ENCODE peak calls at places on chromosomes 1 and 21, in seven cellular contexts. One of them, this sample, is unnamed. For H3K4me1, the result is how much of the 10 kb centered on the place peaks cover.

GRCh38 chr1:109567823-109568222 is 19.4 kb downstream of the GNAI3 start:
- DNase-seq in HepG2: no peak
- DNase-seq in suprapubic skin: no peak
- DNase-seq in Panc1: no peak
- DNase-seq in transverse colon: no peak
- DNase-seq in spleen: no peak
- DNase-seq in GM12878: no peak
- DNase-seq in this sample: no peak

GRCh38 chr1:64323882-64324281 is 120.5 kb downstream of the UBE2U start:
- DNase-seq in HepG2: no peak
- DNase-seq in suprapubic skin: no peak
- DNase-seq in Panc1: no peak
- DNase-seq in transverse colon: no peak
- DNase-seq in spleen: no peak
- DNase-seq in GM12878: no peak
- DNase-seq in this sample: no peak

GRCh38 chr1:32470991-32471694 is 6.3 kb downstream of the ZBTB8B start:
- DNase-seq in HepG2: no peak
- DNase-seq in suprapubic skin: no peak
- DNase-seq in Panc1: no peak
- DNase-seq in transverse colon: no peak
- DNase-seq in spleen: peak
- DNase-seq in GM12878: no peak
- DNase-seq in this sample: no peak

GRCh38 chr1:45326627-45327591 is at the start of gene HPDL:
- DNase-seq in HepG2: no peak
- DNase-seq in suprapubic skin: no peak
- DNase-seq in Panc1: no peak
- DNase-seq in transverse colon: peak
- DNase-seq in spleen: peak
- DNase-seq in GM12878: no peak
- DNase-seq in this sample: no peak

GRCh38 chr1:113657126-113657525 is 102.2 kb downstream of the PHTF1 start:
- DNase-seq in HepG2: no peak
- DNase-seq in suprapubic skin: no peak
- DNase-seq in Panc1: no peak
- DNase-seq in transverse colon: no peak
- DNase-seq in spleen: no peak
- DNase-seq in GM12878: no peak
- DNase-seq in this sample: no peak

GRCh38 chr1:93678966-93679480 is 2.6 kb downstream of the BCAR3 start:
- DNase-seq in HepG2: no peak
- DNase-seq in suprapubic skin: no peak
- DNase-seq in Panc1: no peak
- DNase-seq in transverse colon: no peak
- DNase-seq in spleen: no peak
- DNase-seq in GM12878: no peak
- DNase-seq in this sample: no peak

GRCh38 chr1:162847839-162848453 is 13.0 kb downstream of the CCDC190 start:
- DNase-seq in HepG2: peak
- DNase-seq in suprapubic skin: peak
- DNase-seq in Panc1: no peak
- DNase-seq in transverse colon: peak
- DNase-seq in spleen: peak
- DNase-seq in GM12878: no peak
- DNase-seq in this sample: no peak

GRCh38 chr1:36523230-36523495 is 40.5 kb upstream of the CSF3R start:
- DNase-seq in HepG2: no peak
- DNase-seq in suprapubic skin: no peak
- DNase-seq in Panc1: no peak
- DNase-seq in transverse colon: no peak
- DNase-seq in spleen: no peak
- DNase-seq in GM12878: no peak
- DNase-seq in this sample: no peak

GRCh38 chr1:31567956-31568570 is 8.3 kb upstream of the TINAGL1 start:
- DNase-seq in HepG2: no peak
- DNase-seq in suprapubic skin: peak
- DNase-seq in Panc1: no peak
- DNase-seq in transverse colon: no peak
- DNase-seq in spleen: no peak
- DNase-seq in GM12878: no peak
- DNase-seq in this sample: no peak

GRCh38 chr1:172719694-172720138 is 60.8 kb downstream of the FASLG start:
- DNase-seq in HepG2: peak
- DNase-seq in suprapubic skin: no peak
- DNase-seq in Panc1: no peak
- DNase-seq in transverse colon: no peak
- DNase-seq in spleen: no peak
- DNase-seq in GM12878: no peak
- DNase-seq in this sample: no peak

GRCh38 chr1:905071-905749 is 18.5 kb upstream of the SAMD11 start:
- DNase-seq in HepG2: no peak
- DNase-seq in suprapubic skin: peak
- DNase-seq in Panc1: no peak
- DNase-seq in transverse colon: peak
- DNase-seq in spleen: peak
- DNase-seq in GM12878: no peak
- DNase-seq in this sample: peak

GRCh38 chr21:41630249-41630648 is 122.3 kb upstream of the TMPRSS2 start:
- DNase-seq in HepG2: no peak
- DNase-seq in suprapubic skin: no peak
- DNase-seq in Panc1: peak
- DNase-seq in transverse colon: peak
- DNase-seq in spleen: no peak
- DNase-seq in GM12878: no peak
- DNase-seq in this sample: no peak

DNA sequence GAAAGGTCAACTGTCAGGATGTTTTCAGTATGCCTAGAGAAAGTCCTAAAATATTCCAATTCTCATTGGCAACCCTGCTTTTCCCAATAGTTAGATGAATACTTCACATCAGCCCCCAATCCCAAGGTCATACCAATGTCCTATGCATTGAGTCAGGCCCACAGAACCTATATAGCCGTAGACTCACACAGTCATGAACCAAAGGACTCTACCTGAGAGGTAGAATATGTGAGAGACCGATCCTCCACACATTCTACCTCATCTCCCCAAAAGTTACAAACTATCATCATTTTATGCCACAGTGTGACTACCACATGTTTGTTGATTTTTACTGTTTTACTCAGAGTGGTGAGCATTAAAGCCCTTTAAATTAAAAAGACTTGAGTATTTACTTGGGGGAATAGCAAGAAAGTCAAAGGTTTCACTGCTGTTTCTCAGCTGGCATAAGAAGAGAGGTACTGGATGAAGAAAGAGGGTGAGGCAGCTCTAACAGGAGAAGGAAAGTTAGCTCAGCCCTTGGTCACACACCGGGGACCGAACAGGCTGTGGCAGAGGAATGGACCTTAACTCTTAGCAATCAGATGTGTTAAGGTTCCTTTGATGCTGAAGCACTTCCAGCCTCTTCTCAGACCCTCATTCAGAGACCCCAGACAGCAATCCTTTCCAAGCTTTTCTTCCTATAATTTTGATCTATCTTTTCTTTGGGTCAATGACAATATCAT is 930 bp downstream of the CD48 start:
- DNase-seq in HepG2: no peak
- DNase-seq in suprapubic skin: no peak
- DNase-seq in Panc1: no peak
- DNase-seq in transverse colon: no peak
- DNase-seq in spleen: no peak
- DNase-seq in GM12878: no peak
- DNase-seq in this sample: no peak
- TF ChIP-seq POLR2AphosphoS5 in HepG2: no peak
- TF ChIP-seq POLR2AphosphoS5 in suprapubic skin: no peak
- TF ChIP-seq POLR2AphosphoS5 in Panc1: no peak
- TF ChIP-seq POLR2AphosphoS5 in transverse colon: no peak
- TF ChIP-seq POLR2AphosphoS5 in spleen: no peak
- TF ChIP-seq POLR2AphosphoS5 in GM12878: peak
- TF ChIP-seq POLR2AphosphoS5 in this sample: no peak

GRCh38 chr1:3350441-3351261 is 103.8 kb upstream of the ARHGEF16 start:
- DNase-seq in HepG2: peak
- DNase-seq in suprapubic skin: no peak
- DNase-seq in Panc1: no peak
- DNase-seq in transverse colon: no peak
- DNase-seq in spleen: no peak
- DNase-seq in GM12878: no peak
- DNase-seq in this sample: no peak
- H3K4me1 ChIP-seq in HepG2: half or more
- H3K4me1 ChIP-seq in suprapubic skin: under half
- H3K4me1 ChIP-seq in Panc1: under half
- H3K4me1 ChIP-seq in transverse colon: under half
- H3K4me1 ChIP-seq in spleen: under half
- H3K4me1 ChIP-seq in GM12878: under half
- H3K4me1 ChIP-seq in this sample: under half

GRCh38 chr1:16220101-16220500 is 7.6 kb upstream of the ARHGEF19 start:
- DNase-seq in HepG2: no peak
- DNase-seq in suprapubic skin: no peak
- DNase-seq in Panc1: no peak
- DNase-seq in transverse colon: no peak
- DNase-seq in spleen: no peak
- DNase-seq in GM12878: no peak
- DNase-seq in this sample: no peak

GRCh38 chr1:16215882-16216753 is 3.7 kb upstream of the ARHGEF19 start:
- DNase-seq in HepG2: peak
- DNase-seq in suprapubic skin: peak
- DNase-seq in Panc1: no peak
- DNase-seq in transverse colon: peak
- DNase-seq in spleen: peak
- DNase-seq in GM12878: peak
- DNase-seq in this sample: no peak

GRCh38 chr1:16218674-16219071 is 6.2 kb upstream of the ARHGEF19 start:
- DNase-seq in HepG2: no peak
- DNase-seq in suprapubic skin: no peak
- DNase-seq in Panc1: no peak
- DNase-seq in transverse colon: no peak
- DNase-seq in spleen: no peak
- DNase-seq in GM12878: no peak
- DNase-seq in this sample: no peak

GRCh38 chr1:16218014-16218673 is 5.7 kb upstream of the ARHGEF19 start:
- DNase-seq in HepG2: no peak
- DNase-seq in suprapubic skin: no peak
- DNase-seq in Panc1: no peak
- DNase-seq in transverse colon: peak
- DNase-seq in spleen: peak
- DNase-seq in GM12878: no peak
- DNase-seq in this sample: no peak

GRCh38 chr1:16217061-16217785 is 4.8 kb upstream of the ARHGEF19 start:
- DNase-seq in HepG2: peak
- DNase-seq in suprapubic skin: peak
- DNase-seq in Panc1: no peak
- DNase-seq in transverse colon: peak
- DNase-seq in spleen: peak
- DNase-seq in GM12878: peak
- DNase-seq in this sample: peak
- H3K4me3 ChIP-seq in HepG2: peak
- H3K4me3 ChIP-seq in suprapubic skin: peak
- H3K4me3 ChIP-seq in Panc1: peak
- H3K4me3 ChIP-seq in transverse colon: peak
- H3K4me3 ChIP-seq in spleen: peak
- H3K4me3 ChIP-seq in GM12878: peak
- H3K4me3 ChIP-seq in this sample: peak

DNA sequence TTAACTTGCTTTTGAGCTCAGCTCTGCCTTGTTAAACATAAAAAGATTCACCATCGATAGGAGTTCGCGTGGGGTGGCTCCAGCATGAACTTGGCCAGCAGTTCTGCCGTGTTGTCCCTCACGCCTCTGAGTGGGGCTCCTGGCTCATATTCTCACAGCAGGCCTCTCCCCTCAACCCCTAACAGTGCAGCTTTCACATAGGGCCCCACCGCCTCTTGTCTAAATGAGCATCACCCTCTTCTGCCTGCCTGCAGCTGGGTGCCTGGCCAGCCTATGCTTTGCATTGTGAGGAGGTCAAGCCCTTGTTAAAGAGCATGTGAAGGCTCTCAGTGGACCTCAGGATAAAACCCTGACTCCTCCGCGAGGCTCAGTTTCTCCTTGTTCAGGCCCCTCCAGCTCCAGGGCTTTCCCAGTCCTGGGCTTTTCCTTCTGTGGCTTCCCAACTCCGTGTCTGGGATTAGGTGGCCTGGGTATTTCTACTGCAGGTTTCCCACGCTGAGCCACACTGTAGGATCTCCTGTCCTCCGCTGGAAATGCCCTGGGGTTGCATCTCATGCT is 34.8 kb downstream of the CRYAA start:
- DNase-seq in HepG2: no peak
- DNase-seq in suprapubic skin: no peak
- DNase-seq in Panc1: no peak
- DNase-seq in transverse colon: no peak
- DNase-seq in spleen: peak
- DNase-seq in GM12878: no peak
- DNase-seq in this sample: no peak
- TF ChIP-seq POLR2AphosphoS5 in HepG2: no peak
- TF ChIP-seq POLR2AphosphoS5 in suprapubic skin: no peak
- TF ChIP-seq POLR2AphosphoS5 in Panc1: no peak
- TF ChIP-seq POLR2AphosphoS5 in transverse colon: no peak
- TF ChIP-seq POLR2AphosphoS5 in spleen: no peak
- TF ChIP-seq POLR2AphosphoS5 in GM12878: no peak
- TF ChIP-seq POLR2AphosphoS5 in this sample: no peak

DNA sequence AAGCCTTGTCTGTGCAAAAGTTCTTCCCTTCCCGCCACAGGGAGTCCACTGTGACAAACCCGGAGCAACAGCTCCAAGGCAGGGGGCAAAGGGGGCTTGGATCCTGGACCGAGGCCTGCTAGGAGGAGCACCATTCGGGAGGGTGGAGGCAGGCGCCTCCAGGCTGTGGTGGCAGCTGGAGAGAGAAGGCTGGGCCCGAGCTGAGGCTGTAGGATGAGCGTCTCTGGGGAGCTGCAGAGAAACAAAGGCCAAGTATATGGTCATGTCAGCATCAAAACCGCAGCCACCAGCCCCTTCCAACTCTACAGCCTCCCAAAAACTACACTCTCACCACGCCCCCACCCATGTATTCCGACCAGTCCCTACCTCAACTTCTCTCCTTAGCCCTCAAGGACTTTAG is 579 bp downstream of the SH3BP5L start:
- DNase-seq in HepG2: no peak
- DNase-seq in suprapubic skin: peak
- DNase-seq in Panc1: no peak
- DNase-seq in transverse colon: no peak
- DNase-seq in spleen: peak
- DNase-seq in GM12878: no peak
- DNase-seq in this sample: no peak
- H3K4me1 ChIP-seq in HepG2: half or more
- H3K4me1 ChIP-seq in suprapubic skin: half or more
- H3K4me1 ChIP-seq in Panc1: under half
- H3K4me1 ChIP-seq in transverse colon: under half
- H3K4me1 ChIP-seq in spleen: under half
- H3K4me1 ChIP-seq in GM12878: under half
- H3K4me1 ChIP-seq in this sample: half or more

DNA sequence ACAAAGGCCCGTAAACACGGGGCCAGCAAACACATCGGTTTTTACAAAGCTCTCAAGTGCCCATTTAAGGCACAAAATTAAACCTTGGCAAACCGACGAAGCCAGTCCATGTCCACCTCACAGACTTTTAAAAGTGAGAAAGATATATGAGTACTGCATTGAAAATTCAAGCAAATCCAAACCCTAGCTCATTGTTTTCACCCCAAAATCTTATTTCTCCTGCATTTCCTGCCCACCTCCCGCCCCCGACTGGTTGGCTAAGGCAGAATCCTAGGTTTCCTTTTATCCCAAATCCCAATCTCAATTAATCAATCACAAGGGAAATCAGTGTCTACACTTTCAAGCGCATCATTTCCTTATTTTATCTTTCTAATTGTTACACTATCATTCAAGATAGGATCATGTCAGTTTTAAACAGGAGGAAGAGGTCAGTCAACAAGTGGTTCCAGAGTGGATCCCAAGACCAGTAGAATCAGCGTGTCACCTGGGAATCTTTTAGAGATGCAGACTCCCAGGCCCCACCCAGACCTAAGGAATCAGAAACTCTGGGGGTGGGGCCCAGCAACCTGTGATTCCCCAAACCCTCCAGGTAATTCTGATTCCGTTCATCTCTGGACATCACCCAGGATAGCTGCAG is 1.7 kb upstream of the GNG4 start:
- DNase-seq in HepG2: no peak
- DNase-seq in suprapubic skin: no peak
- DNase-seq in Panc1: no peak
- DNase-seq in transverse colon: no peak
- DNase-seq in spleen: peak
- DNase-seq in GM12878: no peak
- DNase-seq in this sample: peak
- H3K4me3 ChIP-seq in HepG2: no peak
- H3K4me3 ChIP-seq in suprapubic skin: no peak
- H3K4me3 ChIP-seq in Panc1: no peak
- H3K4me3 ChIP-seq in transverse colon: no peak
- H3K4me3 ChIP-seq in spleen: no peak
- H3K4me3 ChIP-seq in GM12878: no peak
- H3K4me3 ChIP-seq in this sample: peak